ENCODE peak calls at places on chromosome 2, in nine cellular contexts. U, F, C, R, P, J, N, G and K are unnamed samples.

GRCh38 chr2:218075975-218076811 is 7.1 kb downstream of the RUFY4 start:
- DNase-seq in N (no peak), G (peak), R (no peak), F (no peak), J (no peak), U (no peak), C (no peak), P (no peak), K (no peak)

GRCh38 chr2:9769171-9770005 is 73.9 kb upstream of the TAF1B start:
- DNase-seq in R (no peak), U (no peak), G (peak), P (no peak), C (peak), F (no peak), J (peak), N (no peak), K (no peak)

GRCh38 chr2:221677688-221678087 is 105.6 kb upstream of the EPHA4 start:
- DNase-seq in F (no peak), N (no peak), J (no peak), C (no peak), R (no peak), P (no peak), G (peak), U (no peak), K (no peak)

GRCh38 chr2:214038186-214038585 is 372.7 kb upstream of the VWC2L start:
- DNase-seq in P (no peak), U (no peak), C (no peak), N (no peak), F (no peak), J (no peak), G (no peak), R (no peak), K (no peak)

GRCh38 chr2:48135797-48136196 is 229.5 kb upstream of the FBXO11 start:
- DNase-seq in G (no peak), P (no peak), C (no peak), J (no peak), R (peak), N (no peak), F (no peak), U (no peak), K (no peak)

GRCh38 chr2:148654414-148654813 is 9.9 kb downstream of the EPC2 start:
- DNase-seq in J (no peak), P (no peak), C (no peak), N (no peak), U (no peak), F (no peak), G (no peak), R (no peak), K (no peak)

GRCh38 chr2:170369894-170370293 is 191.9 kb downstream of the MYO3B start:
- DNase-seq in F (no peak), U (peak), G (peak), J (peak), R (peak), P (peak), N (no peak), C (no peak), K (no peak)

GRCh38 chr2:12073217-12073852 is 326.9 kb downstream of the LPIN1 start:
- DNase-seq in G (no peak), U (no peak), C (no peak), F (no peak), P (no peak), N (no peak), R (no peak), J (no peak), K (no peak)

GRCh38 chr2:62489702-62490101 is 16.3 kb downstream of the TMEM17 start:
- DNase-seq in R (no peak), C (no peak), J (no peak), G (no peak), U (no peak), F (no peak), N (no peak), P (no peak), K (no peak)

GRCh38 chr2:215942194-215942593 is 71.2 kb downstream of the MREG start:
- DNase-seq in R (no peak), U (no peak), N (no peak), C (no peak), J (no peak), P (no peak), F (no peak), G (no peak), K (no peak)

GRCh38 chr2:145927398-145927951 is 1407.6 kb upstream of the ZEB2 start:
- DNase-seq in C (no peak), G (no peak), N (no peak), R (no peak), F (no peak), P (peak), U (peak), J (no peak), K (no peak)